ENCODE peak calls at places on chromosomes 4 and X, in six cellular contexts. C, N, L, A, Z and X are unnamed samples.

GRCh38 chr4:178165251-178165650 is 723.0 kb upstream of the AGA start:
- DNase-seq in C (no peak), N (no peak), L (no peak), A (no peak), Z (no peak), X (no peak)

GRCh38 chr4:86484241-86484640 is 109.9 kb upstream of the PTPN13 start:
- DNase-seq in C (no peak), N (no peak), L (no peak), A (no peak), Z (no peak), X (no peak)

GRCh38 chrX:24860140-24860539 is 155.6 kb downstream of the ARX start:
- DNase-seq in C (no peak), N (no peak), L (peak; percentile 34), A (no peak), Z (no peak), X (no peak)

GRCh38 chrX:47501226-47502071 is 18.4 kb upstream of the ZNF41 start:
- DNase-seq in C (no peak), N (no peak), L (peak; percentile 50), A (no peak), Z (no peak), X (no peak)

GRCh38 chr4:42954925-42955669 is 62.6 kb downstream of the GRXCR1 start:
- DNase-seq in C (no peak), N (no peak), L (no peak), A (no peak), Z (no peak), X (no peak)

GRCh38 chr4:16007471-16008095 is 44.6 kb upstream of the FGFBP2 start:
- DNase-seq in C (no peak), N (no peak), L (no peak), A (no peak), Z (no peak), X (no peak)

GRCh38 chrX:29952016-29952415 is 263.3 kb upstream of the MAGEB2 start:
- DNase-seq in C (no peak), N (no peak), L (peak; percentile 56), A (no peak), Z (no peak), X (no peak)

GRCh38 chrX:153781428-153782047 is 697 bp downstream of the SRPK3 start:
- DNase-seq in C (no peak), N (no peak), L (no peak), A (no peak), Z (no peak), X (no peak)

GRCh38 chrX:44795945-44796450 is 47.8 kb upstream of the DUSP21 start:
- DNase-seq in C (no peak), N (no peak), L (no peak), A (no peak), Z (no peak), X (no peak)

GRCh38 chrX:48632207-48632606 is 34.9 kb downstream of the WDR13 start:
- DNase-seq in C (no peak), N (no peak), L (no peak), A (no peak), Z (no peak), X (no peak)

GRCh38 chr4:119559044-119559647 is 69.5 kb downstream of the PDE5A start:
- DNase-seq in C (no peak), N (no peak), L (peak; percentile 78), A (no peak), Z (no peak), X (no peak)

GRCh38 chr4:182141046-182141445 is 102.2 kb upstream of the TENM3 start:
- DNase-seq in C (no peak), N (no peak), L (peak; percentile 4), A (peak; percentile 73), Z (no peak), X (peak; percentile 71)

GRCh38 chr4:119103263-119103662 is 32.4 kb upstream of the MYOZ2 start:
- DNase-seq in C (peak; percentile 71), N (no peak), L (peak; percentile 97), A (no peak), Z (no peak), X (no peak)

GRCh38 chr4:61200991-61201526 is 933 bp downstream of the ADGRL3 start:
- DNase-seq in C (no peak), N (no peak), L (peak; percentile 52), A (peak; percentile 78), Z (no peak), X (no peak)

GRCh38 chrX:9913041-9913440 is 54.1 kb upstream of the CLDN34 start:
- DNase-seq in C (no peak), N (no peak), L (no peak), A (no peak), Z (no peak), X (no peak)

GRCh38 chr4:47839259-47839658 is 1.4 kb upstream of the CORIN start:
- DNase-seq in C (no peak), N (no peak), L (peak; percentile 35), A (no peak), Z (no peak), X (no peak)

GRCh38 chr4:10115657-10116624 is 658 bp downstream of the WDR1 start:
- DNase-seq in C (peak; percentile 82), N (peak; percentile 85), L (peak; percentile 48), A (peak; percentile 88), Z (peak; percentile 95), X (peak; percentile 83)

GRCh38 chr4:28744066-28744465 is 1883.4 kb downstream of the STIM2 start:
- DNase-seq in C (no peak), N (no peak), L (no peak), A (no peak), Z (no peak), X (no peak)

GRCh38 chrX:46611658-46612362 is 38.2 kb downstream of the CHST7 start:
- DNase-seq in C (no peak), N (no peak), L (no peak), A (no peak), Z (no peak), X (no peak)

GRCh38 chr4:54066088-54066415 is 1.6 kb upstream of the CHIC2 start:
- DNase-seq in C (no peak), N (no peak), L (no peak), A (no peak), Z (no peak), X (no peak)
- H3K27ac ChIP-seq in C (peak overlapping the region; percentile 93), N (peak overlapping the region; percentile 83), L (no peak overlapping the region), A (no peak overlapping the region), Z (peak overlapping the region; percentile 92), X (peak overlapping the region; percentile 94)

GRCh38 chrX:116204947-116205346 is 34.4 kb downstream of the AGTR2 start:
- DNase-seq in C (no peak), N (no peak), L (peak; percentile 36), A (no peak), Z (no peak), X (no peak)
- TF ChIP-seq CTCF in C (peak; percentile 24), N (peak; percentile 49), L (peak; percentile 58), A (peak; percentile 93), Z (peak; percentile 9), X (peak; percentile 57)

DNA sequence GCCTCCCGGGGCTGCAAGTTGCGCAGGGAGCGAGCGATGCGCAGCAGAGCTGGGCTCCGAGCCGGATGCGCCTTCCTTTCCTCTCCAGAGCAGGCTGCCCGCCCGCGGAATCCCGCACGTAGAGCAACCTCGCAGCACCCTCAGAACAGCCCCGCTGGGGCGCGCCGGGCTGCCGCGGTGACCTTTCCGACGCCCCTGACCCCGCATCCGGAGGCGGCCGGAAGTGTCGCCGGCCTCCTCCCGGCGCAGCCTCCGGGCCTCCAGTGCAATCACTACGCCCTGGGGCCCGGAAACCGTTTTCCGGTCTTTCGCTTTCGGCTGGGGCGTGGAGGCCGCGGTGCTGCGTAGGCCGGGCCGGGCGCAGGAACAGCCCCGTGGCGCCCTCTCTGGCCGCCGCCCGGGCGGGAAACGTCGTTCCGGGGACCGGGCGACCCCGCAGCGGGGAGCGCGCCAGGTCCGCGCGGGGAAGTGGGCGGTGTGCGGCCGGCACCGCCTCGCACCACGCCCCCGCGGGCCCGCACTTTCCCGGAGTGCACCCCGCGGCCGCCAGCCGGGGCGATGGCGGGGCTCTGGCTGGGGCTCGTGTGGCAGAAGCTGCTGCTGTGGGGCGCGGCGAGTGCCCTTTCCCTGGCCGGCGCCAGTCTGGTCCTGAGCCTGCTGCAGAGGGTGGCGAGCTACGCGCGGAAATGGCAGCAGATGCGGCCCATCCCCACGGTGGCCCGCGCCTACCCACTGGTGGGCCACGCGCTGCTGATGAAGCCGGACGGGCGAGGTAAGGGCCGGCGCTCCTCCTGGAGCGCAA is at the start of gene CYP4V2:
- DNase-seq in C (peak; percentile 89), N (peak; percentile 94), L (peak; percentile 86), A (peak; percentile 88), Z (peak; percentile 96), X (peak; percentile 96)
- H3K27ac ChIP-seq in C (peak within 1 kb of the TSS; percentile 92), N (peak within 1 kb of the TSS; percentile 98), L (peak within 1 kb of the TSS; percentile 70), A (peak within 1 kb of the TSS; percentile 4), Z (peak within 1 kb of the TSS; percentile 92), X (peak within 1 kb of the TSS; percentile 98)

GRCh38 chr4:1778642-1779392 is 14.3 kb upstream of the FGFR3 start:
- DNase-seq in C (no peak), N (no peak), L (no peak), A (no peak), Z (no peak), X (no peak)

GRCh38 chr4:1775731-1776500 is 17.2 kb upstream of the FGFR3 start:
- DNase-seq in C (no peak), N (no peak), L (no peak), A (peak; percentile 61), Z (no peak), X (no peak)

GRCh38 chr4:1779588-1780382 is 13.3 kb upstream of the FGFR3 start:
- DNase-seq in C (no peak), N (no peak), L (no peak), A (no peak), Z (no peak), X (no peak)

GRCh38 chr4:1776521-1777161 is 16.5 kb upstream of the FGFR3 start:
- DNase-seq in C (no peak), N (no peak), L (no peak), A (no peak), Z (no peak), X (no peak)

GRCh38 chr4:1777822-1778641 is 15.1 kb upstream of the FGFR3 start:
- DNase-seq in C (no peak), N (no peak), L (peak; percentile 41), A (peak; percentile 95), Z (no peak), X (no peak)
- TF ChIP-seq CTCF in C (no peak), N (no peak), L (peak; percentile 13), A (peak; percentile 67), Z (no peak), X (peak; percentile 17)

GRCh38 chr4:6494431-6495295 is 22.2 kb upstream of the PPP2R2C start:
- DNase-seq in C (no peak), N (no peak), L (no peak), A (no peak), Z (no peak), X (no peak)
- H3K27ac ChIP-seq in C (no peak overlapping the region), N (no peak overlapping the region), L (no peak overlapping the region), A (no peak overlapping the region), Z (no peak overlapping the region), X (no peak overlapping the region)

GRCh38 chr4:17785858-17786257 is 4.4 kb upstream of the FAM184B start:
- DNase-seq in C (no peak), N (no peak), L (no peak), A (no peak), Z (no peak), X (no peak)
- TF ChIP-seq CTCF in C (no peak), N (no peak), L (no peak), A (peak; percentile 25), Z (no peak), X (no peak)

DNA sequence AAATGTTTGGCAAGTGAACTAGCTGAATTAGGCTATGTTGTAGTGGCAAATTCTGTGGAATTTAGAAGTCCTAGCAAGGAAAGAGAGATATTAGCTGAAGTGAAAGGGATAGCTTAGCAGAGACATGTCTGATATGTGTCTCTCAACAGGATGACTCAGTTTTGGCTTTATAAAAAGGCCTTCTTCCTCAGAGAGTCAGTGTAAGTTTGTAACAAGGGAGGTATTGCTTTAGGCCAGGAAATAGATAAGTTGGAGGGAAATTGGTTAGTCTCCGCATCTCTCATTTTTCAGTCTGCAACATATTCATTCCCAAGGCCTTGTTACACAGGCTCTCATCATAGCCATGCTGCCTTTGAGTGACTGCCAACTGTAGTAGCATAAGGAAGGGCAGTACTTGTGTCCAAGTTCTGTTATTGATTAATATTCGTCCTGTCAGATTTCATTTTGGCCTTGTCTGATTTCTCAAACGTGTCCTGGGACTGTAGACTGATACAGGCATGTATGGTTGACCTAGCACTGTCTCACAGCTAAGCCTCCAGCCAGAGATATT is 4.0 kb downstream of the TMEM164 start:
- DNase-seq in C (no peak), N (no peak), L (peak; percentile 26), A (no peak), Z (no peak), X (no peak)
- H3K27ac ChIP-seq in C (no peak overlapping the region), N (no peak overlapping the region), L (no peak overlapping the region), A (no peak overlapping the region), Z (no peak overlapping the region), X (no peak overlapping the region)